ENCODE peak calls at places on chromosomes 2 and 18, in eight cellular contexts. M is effector memory CD8-positive, alpha-beta T cell; Y is activated T-helper 1 cell treated with Interleukin-2 at 50 U/mL for 16 hours; P is NCI-H1694 treated with DMSO at 0.1 percent for 48 hours; T is activated gamma-delta T cell treated with Interleukin-2 at 50 U/mL for 16 hours; L is body of pancreas; H is stimulated activated CD8-positive, alpha-beta memory T cell treated with anti-CD3 and anti-CD28 coated beads, Interleukin-4, amount 100 ng/mL, for 24 hours; D is transverse colon. G is an unnamed sample.

GRCh38 chr2:18325118-18325517 is 235.3 kb downstream of the RDH14 start:
- DNase-seq in L (no peak), T (no peak), D (no peak), Y (no peak), H (no peak), P (no peak), M (no peak), G (no peak)

GRCh38 chr2:198664349-198664748 is 793.4 kb downstream of the SATB2 start:
- DNase-seq in D (no peak), Y (no peak), L (no peak), P (no peak), H (no peak), M (no peak), T (no peak), G (no peak)

GRCh38 chr2:45891719-45892118 is 240.2 kb downstream of the PRKCE start:
- DNase-seq in D (no peak), M (no peak), Y (no peak), H (no peak), T (no peak), L (peak; percentile 64), P (no peak), G (no peak)

GRCh38 chr2:112634153-112634873 is 11.4 kb upstream of the SLC20A1 start:
- DNase-seq in D (peak; percentile 11), T (peak; percentile 41), P (no peak), L (no peak), H (no peak), Y (no peak), M (peak; percentile 29), G (no peak)

GRCh38 chr2:226652983-226653765 is 146.4 kb downstream of the IRS1 start:
- DNase-seq in M (no peak), L (no peak), D (no peak), P (no peak), Y (no peak), H (no peak), T (no peak), G (no peak)

GRCh38 chr2:230666885-230667712 is 45.5 kb upstream of the CAB39 start:
- DNase-seq in H (no peak), T (no peak), M (no peak), Y (no peak), P (no peak), L (no peak), D (peak; percentile 44), G (no peak)

GRCh38 chr2:31886700-31887099 is 124.1 kb downstream of the MEMO1 start:
- DNase-seq in Y (no peak), P (no peak), D (no peak), H (no peak), M (no peak), L (no peak), T (no peak), G (no peak)

GRCh38 chr2:118865106-118865505 is 17.7 kb upstream of the EN1 start:
- DNase-seq in T (no peak), M (no peak), P (peak; percentile 73), H (no peak), Y (no peak), L (no peak), D (no peak), G (no peak)

GRCh38 chr2:169046440-169047151 is 15.5 kb upstream of the ABCB11 start:
- DNase-seq in H (no peak), Y (no peak), P (no peak), D (peak; percentile 75), T (no peak), M (no peak), L (no peak), G (no peak)

GRCh38 chr2:54595999-54596903 is 127.2 kb upstream of the EML6 start:
- DNase-seq in P (no peak), H (no peak), M (no peak), Y (no peak), L (no peak), T (no peak), D (no peak), G (no peak)

GRCh38 chr18:35231052-35231451 is 9.8 kb upstream of the ZNF397 start:
- DNase-seq in T (peak; percentile 81), Y (peak; percentile 61), M (peak; percentile 74), L (peak; percentile 85), D (peak; percentile 87), P (peak; percentile 73), H (peak; percentile 54), G (no peak)

GRCh38 chr2:226623587-226624368 is 175.8 kb downstream of the IRS1 start:
- DNase-seq in Y (no peak), P (peak; percentile 41), D (no peak), T (no peak), M (no peak), H (no peak), L (no peak), G (no peak)

GRCh38 chr2:57760448-57760847 is 286.2 kb upstream of the VRK2 start:
- DNase-seq in Y (no peak), M (no peak), D (no peak), L (no peak), H (no peak), P (peak; percentile 52), T (no peak), G (no peak)

GRCh38 chr2:109202486-109202885 is 73.5 kb downstream of the SH3RF3 start:
- DNase-seq in M (no peak), H (no peak), Y (no peak), P (no peak), L (no peak), D (no peak), T (no peak), G (no peak)

GRCh38 chr2:5539281-5540211 is 152.6 kb upstream of the SOX11 start:
- DNase-seq in D (no peak), Y (no peak), L (no peak), M (no peak), P (no peak), T (no peak), H (no peak), G (no peak)

GRCh38 chr18:44986933-44987332 is 306.2 kb downstream of the SETBP1 start:
- DNase-seq in Y (no peak), H (no peak), L (no peak), P (no peak), D (no peak), T (no peak), M (no peak), G (no peak)

GRCh38 chr2:170277943-170278342 is 100.0 kb downstream of the MYO3B start:
- DNase-seq in D (no peak), Y (no peak), M (no peak), T (no peak), H (no peak), P (peak; percentile 22), L (no peak), G (no peak)

GRCh38 chr2:64952113-64952895 is 36.9 kb upstream of the SLC1A4 start:
- DNase-seq in Y (no peak), L (no peak), M (no peak), H (no peak), D (no peak), T (no peak), P (no peak), G (no peak)

GRCh38 chr2:222797308-222797707 is 63.5 kb upstream of the ACSL3 start:
- DNase-seq in L (no peak), D (no peak), T (no peak), P (no peak), H (no peak), M (no peak), Y (no peak), G (no peak)

GRCh38 chr2:142472382-142472781 is 341.6 kb upstream of the LRP1B start:
- DNase-seq in M (no peak), L (no peak), P (peak; percentile 48), Y (no peak), H (no peak), T (no peak), D (no peak), G (no peak)